ENCODE peak calls at places on chromosomes 3 and 15, in seven cellular contexts. B, Q, E, H, K, I and W are unnamed samples.

GRCh38 chr15:62622775-62623174 is 419.8 kb upstream of the TPM1 start:
- DNase-seq in B (no peak), Q (no peak), E (no peak), H (no peak), K (no peak), I (no peak), W (no peak)

GRCh38 chr3:63295806-63296205 is 17.7 kb downstream of the SYNPR start:
- DNase-seq in B (no peak), Q (no peak), E (no peak), H (no peak), K (no peak), I (no peak), W (no peak)

GRCh38 chr3:27357665-27358258 is 11.4 kb downstream of the NEK10 start:
- DNase-seq in B (peak), Q (no peak), E (peak), H (no peak), K (peak), I (peak), W (no peak)

GRCh38 chr3:42179110-42179725 is 86.8 kb downstream of the CCK start:
- DNase-seq in B (peak), Q (no peak), E (peak), H (peak), K (peak), I (peak), W (peak)

GRCh38 chr3:197175503-197175902 is 122.9 kb downstream of the DLG1 start:
- DNase-seq in B (no peak), Q (no peak), E (no peak), H (no peak), K (no peak), I (no peak), W (no peak)

GRCh38 chr3:81485444-81485865 is 276.0 kb downstream of the GBE1 start:
- DNase-seq in B (peak), Q (no peak), E (no peak), H (no peak), K (no peak), I (peak), W (no peak)

GRCh38 chr3:187989458-187990153 is 164.4 kb upstream of the LPP start:
- DNase-seq in B (no peak), Q (no peak), E (no peak), H (no peak), K (peak), I (no peak), W (no peak)

GRCh38 chr3:172142074-172143059 is 103.0 kb downstream of the FNDC3B start:
- DNase-seq in B (peak), Q (no peak), E (peak), H (no peak), K (no peak), I (peak), W (peak)

GRCh38 chr3:63972987-63973386 is 50.3 kb downstream of the PSMD6 start:
- DNase-seq in B (no peak), Q (no peak), E (no peak), H (no peak), K (no peak), I (no peak), W (no peak)

GRCh38 chr3:126676919-126677705 is 22.2 kb upstream of the TXNRD3 start:
- DNase-seq in B (no peak), Q (no peak), E (no peak), H (no peak), K (peak), I (no peak), W (no peak)

GRCh38 chr3:105944721-105945120 is 75.9 kb upstream of the CBLB start:
- DNase-seq in B (peak), Q (no peak), E (no peak), H (no peak), K (no peak), I (peak), W (no peak)

GRCh38 chr15:43795197-43795596 is 3.1 kb downstream of the SERF2 start:
- DNase-seq in B (no peak), Q (no peak), E (no peak), H (no peak), K (no peak), I (no peak), W (no peak)

GRCh38 chr15:101053261-101053660 is 134.1 kb downstream of the LRRK1 start:
- DNase-seq in B (no peak), Q (no peak), E (no peak), H (peak), K (peak), I (no peak), W (no peak)

GRCh38 chr3:130729154-130729553 is 17.5 kb downstream of the PIK3R4 start:
- DNase-seq in B (no peak), Q (no peak), E (no peak), H (no peak), K (no peak), I (no peak), W (no peak)

GRCh38 chr3:73451276-73451973 is 173.3 kb downstream of the PDZRN3 start:
- DNase-seq in B (no peak), Q (peak), E (no peak), H (no peak), K (no peak), I (no peak), W (no peak)

GRCh38 chr15:99425666-99426301 is 140.0 kb upstream of the MEF2A start:
- DNase-seq in B (peak), Q (no peak), E (no peak), H (peak), K (no peak), I (peak), W (no peak)

GRCh38 chr3:185781759-185782158 is 43.1 kb downstream of the IGF2BP2 start:
- DNase-seq in B (peak), Q (no peak), E (no peak), H (no peak), K (no peak), I (peak), W (no peak)

GRCh38 chr3:16528581-16528993 is 15.1 kb upstream of the RFTN1 start:
- DNase-seq in B (no peak), Q (no peak), E (no peak), H (no peak), K (no peak), I (no peak), W (no peak)

GRCh38 chr3:119237299-119237698 is 3.4 kb downstream of the B4GALT4 start:
- DNase-seq in B (peak), Q (no peak), E (no peak), H (no peak), K (no peak), I (peak), W (no peak)

GRCh38 chr3:49248828-49249227 is 28.2 kb downstream of the C3orf62 start:
- DNase-seq in B (peak), Q (no peak), E (no peak), H (peak), K (no peak), I (peak), W (peak)

GRCh38 chr15:88664151-88664778 is 25.4 kb downstream of the ISG20 start:
- DNase-seq in B (no peak), Q (peak), E (no peak), H (peak), K (peak), I (peak), W (no peak)

GRCh38 chr3:186290791-186291190 is 71.2 kb downstream of the DGKG start:
- DNase-seq in B (no peak), Q (no peak), E (no peak), H (no peak), K (no peak), I (no peak), W (no peak)

GRCh38 chr15:93024716-93025624 is 64.0 kb downstream of the RGMA start:
- DNase-seq in B (no peak), Q (no peak), E (no peak), H (no peak), K (no peak), I (no peak), W (no peak)

GRCh38 chr15:93027413-93027812 is 61.6 kb downstream of the RGMA start:
- DNase-seq in B (no peak), Q (no peak), E (no peak), H (peak), K (no peak), I (no peak), W (no peak)

GRCh38 chr15:93026359-93026758 is 62.7 kb downstream of the RGMA start:
- DNase-seq in B (no peak), Q (no peak), E (no peak), H (no peak), K (no peak), I (no peak), W (no peak)

GRCh38 chr15:93024293-93024692 is 64.7 kb downstream of the RGMA start:
- DNase-seq in B (no peak), Q (no peak), E (no peak), H (no peak), K (no peak), I (no peak), W (no peak)

DNA sequence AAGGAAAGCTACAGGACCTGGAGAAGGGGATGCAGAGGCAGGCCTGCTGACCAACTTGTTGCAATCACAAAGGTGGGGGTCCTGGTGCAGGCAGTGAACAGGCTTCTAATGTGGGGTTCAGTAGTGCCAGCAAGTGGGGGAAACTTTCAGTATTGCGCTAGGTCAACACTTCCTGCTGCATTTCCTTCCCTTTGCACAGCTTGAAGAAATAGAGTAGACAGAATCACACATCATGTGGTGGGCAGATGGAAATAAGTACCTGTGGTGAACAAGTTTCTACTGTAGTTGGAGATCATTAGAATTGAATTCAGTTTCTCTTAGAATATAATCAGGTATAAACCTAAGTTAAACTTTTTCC is 63.4 kb downstream of the RGMA start:
- DNase-seq in B (no peak), Q (no peak), E (no peak), H (no peak), K (no peak), I (no peak), W (no peak)
- TF ChIP-seq CTCF in B (no peak), Q (no peak), E (no peak), H (no peak), K (no peak), I (no peak), W (no peak)

GRCh38 chr3:58597770-58598310 is 20.6 kb upstream of the FAM107A start:
- DNase-seq in B (no peak), Q (no peak), E (no peak), H (no peak), K (no peak), I (no peak), W (no peak)
- H3K4me3 ChIP-seq in B (no peak), Q (no peak), E (no peak), H (no peak), K (no peak), I (no peak), W (no peak)

DNA sequence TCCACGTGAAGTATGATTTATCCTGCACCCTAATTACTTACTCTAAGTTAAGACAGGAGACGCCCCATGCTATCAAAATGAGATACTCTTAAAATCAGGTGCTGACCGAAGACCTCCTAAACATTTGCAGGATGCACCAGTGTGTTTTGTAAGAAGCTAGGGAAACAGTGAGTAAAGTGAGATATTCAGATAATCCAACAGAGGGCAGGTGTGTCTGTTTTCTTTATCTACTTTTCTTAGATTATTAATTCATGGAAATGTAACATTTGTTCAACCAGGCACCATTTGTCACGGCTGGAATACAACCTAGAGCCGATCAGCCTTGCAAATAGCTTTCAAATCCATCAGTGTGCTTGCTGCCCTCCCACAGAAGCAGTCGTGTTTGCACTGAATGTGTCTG is 202.0 kb upstream of the CHRM5 start:
- DNase-seq in B (peak), Q (no peak), E (no peak), H (no peak), K (no peak), I (no peak), W (no peak)
- TF ChIP-seq CTCF in B (no peak), Q (no peak), E (no peak), H (no peak), K (peak), I (no peak), W (peak)

GRCh38 chr3:22360977-22361376 is 610.0 kb upstream of the ZNF385D start:
- DNase-seq in B (peak), Q (no peak), E (no peak), H (no peak), K (no peak), I (peak), W (no peak)
- H3K4me3 ChIP-seq in B (no peak), Q (no peak), E (no peak), H (no peak), K (no peak), I (no peak), W (no peak)

GRCh38 chr3:143429628-143430514 is 310.3 kb downstream of the CHST2 start:
- DNase-seq in B (no peak), Q (no peak), E (no peak), H (no peak), K (no peak), I (peak), W (no peak)

GRCh38 chr3:143436231-143436930 is 316.8 kb downstream of the CHST2 start:
- DNase-seq in B (no peak), Q (no peak), E (no peak), H (no peak), K (no peak), I (peak), W (peak)

GRCh38 chr3:143430582-143430981 is 311.0 kb downstream of the CHST2 start:
- DNase-seq in B (no peak), Q (no peak), E (no peak), H (no peak), K (no peak), I (no peak), W (no peak)

GRCh38 chr3:143428351-143428750 is 308.8 kb downstream of the CHST2 start:
- DNase-seq in B (no peak), Q (no peak), E (no peak), H (no peak), K (no peak), I (no peak), W (no peak)

GRCh38 chr3:143433787-143434378 is 314.3 kb downstream of the CHST2 start:
- DNase-seq in B (no peak), Q (no peak), E (no peak), H (no peak), K (peak), I (no peak), W (no peak)
- TF ChIP-seq CTCF in B (peak), Q (peak), E (peak), H (no peak), K (peak), I (peak), W (peak)

DNA sequence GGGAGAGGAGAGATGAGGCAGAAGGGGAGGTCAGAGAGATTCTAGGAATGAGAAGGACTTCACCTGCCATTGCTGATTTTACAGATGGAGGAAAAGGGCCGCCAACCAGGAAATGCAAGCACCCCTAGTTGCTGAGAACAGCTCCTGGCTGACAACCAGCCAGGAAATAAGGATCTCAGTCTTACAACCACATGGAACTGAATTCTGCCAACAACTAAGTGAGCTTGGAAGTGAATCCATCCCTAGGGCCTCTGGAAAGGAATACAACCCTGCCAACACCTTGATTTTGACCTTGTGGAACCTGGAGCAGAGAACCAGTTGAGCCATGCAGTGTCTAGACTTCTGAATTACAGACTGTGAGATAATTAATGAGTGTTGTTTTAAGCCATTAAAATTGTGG is 86.6 kb downstream of the EDEM1 start:
- DNase-seq in B (no peak), Q (no peak), E (no peak), H (no peak), K (no peak), I (no peak), W (no peak)
- H3K4me3 ChIP-seq in B (no peak), Q (no peak), E (no peak), H (no peak), K (no peak), I (no peak), W (no peak)

GRCh38 chr15:69604050-69604378 is 151.4 kb downstream of the RPLP1 start:
- DNase-seq in B (no peak), Q (peak), E (no peak), H (no peak), K (no peak), I (no peak), W (no peak)
- TF ChIP-seq CTCF in B (no peak), Q (peak), E (no peak), H (no peak), K (peak), I (no peak), W (peak)

DNA sequence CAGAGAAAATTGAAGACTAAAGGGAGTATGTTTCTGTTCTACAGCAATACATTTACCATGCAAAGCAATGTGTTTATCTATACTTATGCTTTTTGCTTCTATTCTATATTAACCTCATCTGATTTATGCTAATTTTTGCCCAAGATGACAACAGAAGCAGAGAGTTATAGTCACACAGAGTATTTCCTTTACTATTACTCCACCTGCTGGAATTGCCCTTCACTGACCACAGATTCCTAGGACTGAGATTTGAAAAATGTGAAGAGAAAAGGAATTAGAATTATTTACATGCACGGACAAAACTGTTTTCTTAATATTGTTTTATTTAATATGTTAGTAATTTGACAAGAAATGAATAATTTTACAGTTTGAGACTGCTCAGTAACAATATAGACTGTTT is 745.6 kb downstream of the VGLL3 start:
- DNase-seq in B (no peak), Q (no peak), E (no peak), H (no peak), K (no peak), I (no peak), W (no peak)
- H3K4me3 ChIP-seq in B (no peak), Q (no peak), E (no peak), H (no peak), K (no peak), I (no peak), W (no peak)

DNA sequence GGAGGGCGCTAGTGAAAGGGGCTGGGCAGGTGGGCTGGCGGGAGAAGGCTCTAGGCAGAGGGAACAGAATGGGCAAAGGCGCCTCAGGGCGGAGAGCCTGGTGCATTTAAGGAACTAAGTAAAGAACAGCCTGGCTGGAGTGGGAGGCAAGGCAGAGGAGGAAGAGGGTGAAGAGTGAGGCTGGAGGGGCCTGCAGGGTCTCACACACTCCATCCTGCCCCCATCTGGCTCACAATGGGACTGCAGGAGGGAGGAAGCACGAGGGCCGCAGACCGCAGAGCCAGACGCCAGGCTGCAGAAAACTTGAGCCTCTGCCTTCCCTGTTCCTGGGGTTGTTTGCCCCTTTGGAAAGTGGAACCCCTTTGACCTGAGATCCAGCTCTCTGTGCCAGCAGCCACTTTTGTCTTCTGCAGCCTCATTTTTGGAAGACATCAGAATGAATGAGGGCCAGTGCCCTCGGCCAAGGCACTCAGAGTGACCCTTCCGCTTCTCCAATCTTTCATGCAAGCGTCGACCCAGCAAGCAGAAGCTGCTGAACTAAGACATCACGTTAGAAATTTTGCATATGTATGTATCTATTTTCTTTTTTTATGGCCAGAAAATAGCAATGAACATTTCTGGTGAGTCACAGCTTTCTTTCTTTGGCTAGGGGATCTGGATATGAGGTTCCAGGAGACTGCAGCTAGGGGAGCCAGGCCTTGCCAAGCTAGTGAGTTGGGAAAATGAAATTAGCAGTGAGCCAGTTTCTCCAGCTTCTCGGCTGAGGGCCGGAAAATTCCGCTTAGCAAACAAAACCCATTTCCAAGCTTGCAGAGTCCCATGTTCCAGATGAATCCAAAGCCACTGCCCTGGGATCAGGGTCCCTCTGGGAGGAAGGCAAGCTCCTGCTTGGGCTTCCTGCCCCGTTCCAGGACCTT is 137.8 kb downstream of the SRGAP3 start:
- DNase-seq in B (no peak), Q (no peak), E (no peak), H (peak), K (peak), I (peak), W (no peak)
- TF ChIP-seq CTCF in B (no peak), Q (no peak), E (no peak), H (no peak), K (peak), I (no peak), W (peak)